ENCODE peak calls at places on chromosomes 11 and 22, in eight cellular contexts. One of them, this sample, is unnamed.

GRCh38 chr11:28835790-28836189 is 727.6 kb downstream of the METTL15 start:
- DNase-seq in progenitor cell of endocrine pancreas: no peak
- DNase-seq in activated T-helper 1 cell treated with anti-CD3 and anti-CD28 coated beads, Interleukin-12 subunit alpha, Interleukin-12 subunit beta, Interleukin-2, Interleukin-4 antibody, amounts not matched to agents 30 ng/mL and 10 ng/mL and 1 ng/mL, durations not matched to agents 14 hours and 24 hours and 36 hours: no peak
- DNase-seq in activated CD4-positive, alpha-beta T cell treated with anti-CD3 and anti-CD28 coated beads for 48 hours: no peak
- DNase-seq in NCI-H1092: no peak
- DNase-seq in adipocyte: peak
- DNase-seq in Kasumi-1: no peak
- DNase-seq in stimulated activated CD8-positive, alpha-beta memory T cell treated with anti-CD3 and anti-CD28 coated beads, Interleukin-15, amount 100 ng/mL, for 1 hour: no peak
- DNase-seq in this sample: no peak

GRCh38 chr22:47192106-47192650 is 429.7 kb downstream of the TBC1D22A start:
- DNase-seq in activated CD4-positive, alpha-beta T cell treated with anti-CD3 and anti-CD28 coated beads for 48 hours: peak
- DNase-seq in adipocyte: no peak
- DNase-seq in NCI-H1092: no peak
- DNase-seq in progenitor cell of endocrine pancreas: no peak
- DNase-seq in activated T-helper 1 cell treated with anti-CD3 and anti-CD28 coated beads, Interleukin-12 subunit alpha, Interleukin-12 subunit beta, Interleukin-2, Interleukin-4 antibody, amounts not matched to agents 30 ng/mL and 10 ng/mL and 1 ng/mL, durations not matched to agents 14 hours and 24 hours and 36 hours: no peak
- DNase-seq in stimulated activated CD8-positive, alpha-beta memory T cell treated with anti-CD3 and anti-CD28 coated beads, Interleukin-15, amount 100 ng/mL, for 1 hour: no peak
- DNase-seq in Kasumi-1: no peak
- DNase-seq in this sample: no peak

GRCh38 chr11:123560001-123560400 is 94.4 kb downstream of the SCN3B start:
- DNase-seq in activated T-helper 1 cell treated with anti-CD3 and anti-CD28 coated beads, Interleukin-12 subunit alpha, Interleukin-12 subunit beta, Interleukin-2, Interleukin-4 antibody, amounts not matched to agents 30 ng/mL and 10 ng/mL and 1 ng/mL, durations not matched to agents 14 hours and 24 hours and 36 hours: peak
- DNase-seq in Kasumi-1: no peak
- DNase-seq in stimulated activated CD8-positive, alpha-beta memory T cell treated with anti-CD3 and anti-CD28 coated beads, Interleukin-15, amount 100 ng/mL, for 1 hour: no peak
- DNase-seq in activated CD4-positive, alpha-beta T cell treated with anti-CD3 and anti-CD28 coated beads for 48 hours: peak
- DNase-seq in adipocyte: peak
- DNase-seq in NCI-H1092: peak
- DNase-seq in progenitor cell of endocrine pancreas: no peak
- DNase-seq in this sample: peak

GRCh38 chr11:130451261-130452019 is 3.0 kb downstream of the ADAMTS15 start:
- DNase-seq in NCI-H1092: no peak
- DNase-seq in activated CD4-positive, alpha-beta T cell treated with anti-CD3 and anti-CD28 coated beads for 48 hours: no peak
- DNase-seq in stimulated activated CD8-positive, alpha-beta memory T cell treated with anti-CD3 and anti-CD28 coated beads, Interleukin-15, amount 100 ng/mL, for 1 hour: no peak
- DNase-seq in Kasumi-1: no peak
- DNase-seq in adipocyte: peak
- DNase-seq in progenitor cell of endocrine pancreas: no peak
- DNase-seq in activated T-helper 1 cell treated with anti-CD3 and anti-CD28 coated beads, Interleukin-12 subunit alpha, Interleukin-12 subunit beta, Interleukin-2, Interleukin-4 antibody, amounts not matched to agents 30 ng/mL and 10 ng/mL and 1 ng/mL, durations not matched to agents 14 hours and 24 hours and 36 hours: no peak
- DNase-seq in this sample: no peak

GRCh38 chr11:117875397-117876048 is 935 bp downstream of the FXYD6 start:
- DNase-seq in NCI-H1092: peak
- DNase-seq in stimulated activated CD8-positive, alpha-beta memory T cell treated with anti-CD3 and anti-CD28 coated beads, Interleukin-15, amount 100 ng/mL, for 1 hour: no peak
- DNase-seq in adipocyte: no peak
- DNase-seq in activated T-helper 1 cell treated with anti-CD3 and anti-CD28 coated beads, Interleukin-12 subunit alpha, Interleukin-12 subunit beta, Interleukin-2, Interleukin-4 antibody, amounts not matched to agents 30 ng/mL and 10 ng/mL and 1 ng/mL, durations not matched to agents 14 hours and 24 hours and 36 hours: no peak
- DNase-seq in Kasumi-1: no peak
- DNase-seq in progenitor cell of endocrine pancreas: no peak
- DNase-seq in activated CD4-positive, alpha-beta T cell treated with anti-CD3 and anti-CD28 coated beads for 48 hours: peak
- DNase-seq in this sample: peak

GRCh38 chr22:22207845-22208564 is 36.6 kb upstream of the VPREB1 start:
- DNase-seq in NCI-H1092: peak
- DNase-seq in stimulated activated CD8-positive, alpha-beta memory T cell treated with anti-CD3 and anti-CD28 coated beads, Interleukin-15, amount 100 ng/mL, for 1 hour: peak
- DNase-seq in adipocyte: peak
- DNase-seq in Kasumi-1: peak
- DNase-seq in activated CD4-positive, alpha-beta T cell treated with anti-CD3 and anti-CD28 coated beads for 48 hours: peak
- DNase-seq in activated T-helper 1 cell treated with anti-CD3 and anti-CD28 coated beads, Interleukin-12 subunit alpha, Interleukin-12 subunit beta, Interleukin-2, Interleukin-4 antibody, amounts not matched to agents 30 ng/mL and 10 ng/mL and 1 ng/mL, durations not matched to agents 14 hours and 24 hours and 36 hours: peak
- DNase-seq in progenitor cell of endocrine pancreas: peak
- DNase-seq in this sample: peak

GRCh38 chr11:4826425-4826824 is 5.3 kb downstream of the OR51F2 start:
- DNase-seq in stimulated activated CD8-positive, alpha-beta memory T cell treated with anti-CD3 and anti-CD28 coated beads, Interleukin-15, amount 100 ng/mL, for 1 hour: no peak
- DNase-seq in Kasumi-1: no peak
- DNase-seq in activated CD4-positive, alpha-beta T cell treated with anti-CD3 and anti-CD28 coated beads for 48 hours: no peak
- DNase-seq in NCI-H1092: no peak
- DNase-seq in progenitor cell of endocrine pancreas: no peak
- DNase-seq in activated T-helper 1 cell treated with anti-CD3 and anti-CD28 coated beads, Interleukin-12 subunit alpha, Interleukin-12 subunit beta, Interleukin-2, Interleukin-4 antibody, amounts not matched to agents 30 ng/mL and 10 ng/mL and 1 ng/mL, durations not matched to agents 14 hours and 24 hours and 36 hours: no peak
- DNase-seq in adipocyte: peak
- DNase-seq in this sample: peak

GRCh38 chr11:19160839-19161238 is 40.9 kb downstream of the CSRP3 start:
- DNase-seq in stimulated activated CD8-positive, alpha-beta memory T cell treated with anti-CD3 and anti-CD28 coated beads, Interleukin-15, amount 100 ng/mL, for 1 hour: no peak
- DNase-seq in adipocyte: no peak
- DNase-seq in NCI-H1092: no peak
- DNase-seq in Kasumi-1: peak
- DNase-seq in progenitor cell of endocrine pancreas: no peak
- DNase-seq in activated CD4-positive, alpha-beta T cell treated with anti-CD3 and anti-CD28 coated beads for 48 hours: no peak
- DNase-seq in activated T-helper 1 cell treated with anti-CD3 and anti-CD28 coated beads, Interleukin-12 subunit alpha, Interleukin-12 subunit beta, Interleukin-2, Interleukin-4 antibody, amounts not matched to agents 30 ng/mL and 10 ng/mL and 1 ng/mL, durations not matched to agents 14 hours and 24 hours and 36 hours: no peak
- DNase-seq in this sample: no peak

GRCh38 chr22:49305966-49306631 is 521.6 kb downstream of the BRD1 start:
- DNase-seq in stimulated activated CD8-positive, alpha-beta memory T cell treated with anti-CD3 and anti-CD28 coated beads, Interleukin-15, amount 100 ng/mL, for 1 hour: no peak
- DNase-seq in adipocyte: no peak
- DNase-seq in activated CD4-positive, alpha-beta T cell treated with anti-CD3 and anti-CD28 coated beads for 48 hours: no peak
- DNase-seq in progenitor cell of endocrine pancreas: peak
- DNase-seq in NCI-H1092: no peak
- DNase-seq in activated T-helper 1 cell treated with anti-CD3 and anti-CD28 coated beads, Interleukin-12 subunit alpha, Interleukin-12 subunit beta, Interleukin-2, Interleukin-4 antibody, amounts not matched to agents 30 ng/mL and 10 ng/mL and 1 ng/mL, durations not matched to agents 14 hours and 24 hours and 36 hours: no peak
- DNase-seq in Kasumi-1: no peak
- DNase-seq in this sample: no peak

GRCh38 chr11:17736921-17737817 is 2.6 kb downstream of the KCNC1 start:
- DNase-seq in NCI-H1092: no peak
- DNase-seq in stimulated activated CD8-positive, alpha-beta memory T cell treated with anti-CD3 and anti-CD28 coated beads, Interleukin-15, amount 100 ng/mL, for 1 hour: no peak
- DNase-seq in progenitor cell of endocrine pancreas: no peak
- DNase-seq in Kasumi-1: peak
- DNase-seq in activated CD4-positive, alpha-beta T cell treated with anti-CD3 and anti-CD28 coated beads for 48 hours: no peak
- DNase-seq in adipocyte: no peak
- DNase-seq in activated T-helper 1 cell treated with anti-CD3 and anti-CD28 coated beads, Interleukin-12 subunit alpha, Interleukin-12 subunit beta, Interleukin-2, Interleukin-4 antibody, amounts not matched to agents 30 ng/mL and 10 ng/mL and 1 ng/mL, durations not matched to agents 14 hours and 24 hours and 36 hours: no peak
- DNase-seq in this sample: no peak

GRCh38 chr11:75474878-75475766 is 42.1 kb upstream of the KLHL35 start:
- DNase-seq in NCI-H1092: no peak
- DNase-seq in stimulated activated CD8-positive, alpha-beta memory T cell treated with anti-CD3 and anti-CD28 coated beads, Interleukin-15, amount 100 ng/mL, for 1 hour: peak
- DNase-seq in activated T-helper 1 cell treated with anti-CD3 and anti-CD28 coated beads, Interleukin-12 subunit alpha, Interleukin-12 subunit beta, Interleukin-2, Interleukin-4 antibody, amounts not matched to agents 30 ng/mL and 10 ng/mL and 1 ng/mL, durations not matched to agents 14 hours and 24 hours and 36 hours: peak
- DNase-seq in activated CD4-positive, alpha-beta T cell treated with anti-CD3 and anti-CD28 coated beads for 48 hours: peak
- DNase-seq in Kasumi-1: peak
- DNase-seq in progenitor cell of endocrine pancreas: no peak
- DNase-seq in adipocyte: peak
- DNase-seq in this sample: no peak

GRCh38 chr11:112632866-112633505 is 328.2 kb upstream of the NCAM1 start:
- DNase-seq in Kasumi-1: no peak
- DNase-seq in adipocyte: no peak
- DNase-seq in activated T-helper 1 cell treated with anti-CD3 and anti-CD28 coated beads, Interleukin-12 subunit alpha, Interleukin-12 subunit beta, Interleukin-2, Interleukin-4 antibody, amounts not matched to agents 30 ng/mL and 10 ng/mL and 1 ng/mL, durations not matched to agents 14 hours and 24 hours and 36 hours: no peak
- DNase-seq in stimulated activated CD8-positive, alpha-beta memory T cell treated with anti-CD3 and anti-CD28 coated beads, Interleukin-15, amount 100 ng/mL, for 1 hour: no peak
- DNase-seq in progenitor cell of endocrine pancreas: no peak
- DNase-seq in activated CD4-positive, alpha-beta T cell treated with anti-CD3 and anti-CD28 coated beads for 48 hours: no peak
- DNase-seq in NCI-H1092: no peak
- DNase-seq in this sample: no peak

GRCh38 chr11:64385953-64386704 is 27.2 kb downstream of the RPS6KA4 start:
- DNase-seq in adipocyte: no peak
- DNase-seq in progenitor cell of endocrine pancreas: no peak
- DNase-seq in activated T-helper 1 cell treated with anti-CD3 and anti-CD28 coated beads, Interleukin-12 subunit alpha, Interleukin-12 subunit beta, Interleukin-2, Interleukin-4 antibody, amounts not matched to agents 30 ng/mL and 10 ng/mL and 1 ng/mL, durations not matched to agents 14 hours and 24 hours and 36 hours: no peak
- DNase-seq in stimulated activated CD8-positive, alpha-beta memory T cell treated with anti-CD3 and anti-CD28 coated beads, Interleukin-15, amount 100 ng/mL, for 1 hour: no peak
- DNase-seq in NCI-H1092: no peak
- DNase-seq in activated CD4-positive, alpha-beta T cell treated with anti-CD3 and anti-CD28 coated beads for 48 hours: no peak
- DNase-seq in Kasumi-1: no peak
- DNase-seq in this sample: no peak

GRCh38 chr11:63843042-63843441 is 4.1 kb downstream of the MARK2 start:
- DNase-seq in Kasumi-1: no peak
- DNase-seq in activated CD4-positive, alpha-beta T cell treated with anti-CD3 and anti-CD28 coated beads for 48 hours: no peak
- DNase-seq in NCI-H1092: no peak
- DNase-seq in activated T-helper 1 cell treated with anti-CD3 and anti-CD28 coated beads, Interleukin-12 subunit alpha, Interleukin-12 subunit beta, Interleukin-2, Interleukin-4 antibody, amounts not matched to agents 30 ng/mL and 10 ng/mL and 1 ng/mL, durations not matched to agents 14 hours and 24 hours and 36 hours: no peak
- DNase-seq in adipocyte: no peak
- DNase-seq in stimulated activated CD8-positive, alpha-beta memory T cell treated with anti-CD3 and anti-CD28 coated beads, Interleukin-15, amount 100 ng/mL, for 1 hour: no peak
- DNase-seq in progenitor cell of endocrine pancreas: no peak
- DNase-seq in this sample: no peak

GRCh38 chr11:117309310-117309709 is 6.7 kb downstream of the BACE1 start:
- DNase-seq in NCI-H1092: no peak
- DNase-seq in activated T-helper 1 cell treated with anti-CD3 and anti-CD28 coated beads, Interleukin-12 subunit alpha, Interleukin-12 subunit beta, Interleukin-2, Interleukin-4 antibody, amounts not matched to agents 30 ng/mL and 10 ng/mL and 1 ng/mL, durations not matched to agents 14 hours and 24 hours and 36 hours: no peak
- DNase-seq in progenitor cell of endocrine pancreas: no peak
- DNase-seq in stimulated activated CD8-positive, alpha-beta memory T cell treated with anti-CD3 and anti-CD28 coated beads, Interleukin-15, amount 100 ng/mL, for 1 hour: no peak
- DNase-seq in adipocyte: no peak
- DNase-seq in Kasumi-1: no peak
- DNase-seq in activated CD4-positive, alpha-beta T cell treated with anti-CD3 and anti-CD28 coated beads for 48 hours: no peak
- DNase-seq in this sample: no peak

GRCh38 chr22:43811777-43812148 is 342 bp downstream of the EFCAB6 start:
- DNase-seq in progenitor cell of endocrine pancreas: no peak
- DNase-seq in NCI-H1092: no peak
- DNase-seq in Kasumi-1: no peak
- DNase-seq in activated CD4-positive, alpha-beta T cell treated with anti-CD3 and anti-CD28 coated beads for 48 hours: peak
- DNase-seq in adipocyte: peak
- DNase-seq in activated T-helper 1 cell treated with anti-CD3 and anti-CD28 coated beads, Interleukin-12 subunit alpha, Interleukin-12 subunit beta, Interleukin-2, Interleukin-4 antibody, amounts not matched to agents 30 ng/mL and 10 ng/mL and 1 ng/mL, durations not matched to agents 14 hours and 24 hours and 36 hours: no peak
- DNase-seq in stimulated activated CD8-positive, alpha-beta memory T cell treated with anti-CD3 and anti-CD28 coated beads, Interleukin-15, amount 100 ng/mL, for 1 hour: no peak
- DNase-seq in this sample: peak

GRCh38 chr11:3617990-3618389 is 23.8 kb downstream of the ART5 start:
- DNase-seq in Kasumi-1: no peak
- DNase-seq in stimulated activated CD8-positive, alpha-beta memory T cell treated with anti-CD3 and anti-CD28 coated beads, Interleukin-15, amount 100 ng/mL, for 1 hour: no peak
- DNase-seq in adipocyte: no peak
- DNase-seq in progenitor cell of endocrine pancreas: no peak
- DNase-seq in activated T-helper 1 cell treated with anti-CD3 and anti-CD28 coated beads, Interleukin-12 subunit alpha, Interleukin-12 subunit beta, Interleukin-2, Interleukin-4 antibody, amounts not matched to agents 30 ng/mL and 10 ng/mL and 1 ng/mL, durations not matched to agents 14 hours and 24 hours and 36 hours: no peak
- DNase-seq in activated CD4-positive, alpha-beta T cell treated with anti-CD3 and anti-CD28 coated beads for 48 hours: no peak
- DNase-seq in NCI-H1092: no peak
- DNase-seq in this sample: no peak

GRCh38 chr11:23765862-23766261 is 731.0 kb upstream of the LUZP2 start:
- DNase-seq in activated T-helper 1 cell treated with anti-CD3 and anti-CD28 coated beads, Interleukin-12 subunit alpha, Interleukin-12 subunit beta, Interleukin-2, Interleukin-4 antibody, amounts not matched to agents 30 ng/mL and 10 ng/mL and 1 ng/mL, durations not matched to agents 14 hours and 24 hours and 36 hours: no peak
- DNase-seq in Kasumi-1: no peak
- DNase-seq in progenitor cell of endocrine pancreas: no peak
- DNase-seq in activated CD4-positive, alpha-beta T cell treated with anti-CD3 and anti-CD28 coated beads for 48 hours: no peak
- DNase-seq in stimulated activated CD8-positive, alpha-beta memory T cell treated with anti-CD3 and anti-CD28 coated beads, Interleukin-15, amount 100 ng/mL, for 1 hour: no peak
- DNase-seq in adipocyte: peak
- DNase-seq in NCI-H1092: no peak
- DNase-seq in this sample: no peak

GRCh38 chr22:29689872-29690213 is 30.0 kb upstream of the CABP7 start:
- DNase-seq in activated T-helper 1 cell treated with anti-CD3 and anti-CD28 coated beads, Interleukin-12 subunit alpha, Interleukin-12 subunit beta, Interleukin-2, Interleukin-4 antibody, amounts not matched to agents 30 ng/mL and 10 ng/mL and 1 ng/mL, durations not matched to agents 14 hours and 24 hours and 36 hours: no peak
- DNase-seq in stimulated activated CD8-positive, alpha-beta memory T cell treated with anti-CD3 and anti-CD28 coated beads, Interleukin-15, amount 100 ng/mL, for 1 hour: no peak
- DNase-seq in NCI-H1092: peak
- DNase-seq in adipocyte: peak
- DNase-seq in activated CD4-positive, alpha-beta T cell treated with anti-CD3 and anti-CD28 coated beads for 48 hours: peak
- DNase-seq in progenitor cell of endocrine pancreas: peak
- DNase-seq in Kasumi-1: peak
- DNase-seq in this sample: peak

GRCh38 chr11:73988227-73988626 is 5.6 kb upstream of the UCP2 start:
- DNase-seq in NCI-H1092: no peak
- DNase-seq in activated CD4-positive, alpha-beta T cell treated with anti-CD3 and anti-CD28 coated beads for 48 hours: no peak
- DNase-seq in Kasumi-1: no peak
- DNase-seq in stimulated activated CD8-positive, alpha-beta memory T cell treated with anti-CD3 and anti-CD28 coated beads, Interleukin-15, amount 100 ng/mL, for 1 hour: no peak
- DNase-seq in adipocyte: no peak
- DNase-seq in progenitor cell of endocrine pancreas: no peak
- DNase-seq in activated T-helper 1 cell treated with anti-CD3 and anti-CD28 coated beads, Interleukin-12 subunit alpha, Interleukin-12 subunit beta, Interleukin-2, Interleukin-4 antibody, amounts not matched to agents 30 ng/mL and 10 ng/mL and 1 ng/mL, durations not matched to agents 14 hours and 24 hours and 36 hours: no peak
- DNase-seq in this sample: no peak

GRCh38 chr22:17988800-17989513 is 35.4 kb downstream of the MICAL3 start:
- DNase-seq in activated T-helper 1 cell treated with anti-CD3 and anti-CD28 coated beads, Interleukin-12 subunit alpha, Interleukin-12 subunit beta, Interleukin-2, Interleukin-4 antibody, amounts not matched to agents 30 ng/mL and 10 ng/mL and 1 ng/mL, durations not matched to agents 14 hours and 24 hours and 36 hours: no peak
- DNase-seq in adipocyte: no peak
- DNase-seq in Kasumi-1: no peak
- DNase-seq in activated CD4-positive, alpha-beta T cell treated with anti-CD3 and anti-CD28 coated beads for 48 hours: no peak
- DNase-seq in stimulated activated CD8-positive, alpha-beta memory T cell treated with anti-CD3 and anti-CD28 coated beads, Interleukin-15, amount 100 ng/mL, for 1 hour: no peak
- DNase-seq in NCI-H1092: no peak
- DNase-seq in progenitor cell of endocrine pancreas: no peak
- DNase-seq in this sample: no peak

GRCh38 chr22:35638408-35638807 is 9.8 kb upstream of the APOL6 start:
- DNase-seq in NCI-H1092: no peak
- DNase-seq in progenitor cell of endocrine pancreas: no peak
- DNase-seq in activated T-helper 1 cell treated with anti-CD3 and anti-CD28 coated beads, Interleukin-12 subunit alpha, Interleukin-12 subunit beta, Interleukin-2, Interleukin-4 antibody, amounts not matched to agents 30 ng/mL and 10 ng/mL and 1 ng/mL, durations not matched to agents 14 hours and 24 hours and 36 hours: no peak
- DNase-seq in activated CD4-positive, alpha-beta T cell treated with anti-CD3 and anti-CD28 coated beads for 48 hours: no peak
- DNase-seq in stimulated activated CD8-positive, alpha-beta memory T cell treated with anti-CD3 and anti-CD28 coated beads, Interleukin-15, amount 100 ng/mL, for 1 hour: no peak
- DNase-seq in Kasumi-1: no peak
- DNase-seq in adipocyte: peak
- DNase-seq in this sample: no peak

This sample was measured in NCI-H2081.